ENCODE peak calls at places on chromosomes 16 and 17, in six cellular contexts. One of them, this sample, is unnamed.
A peak's percentile ranks its signal among the peaks of the same experiment; 100 is the strongest.

GRCh38 chr16:30458561-30459394 is 13.1 kb upstream of the SEPHS2 start:
- DNase-seq in cardiac fibroblast: no peak
- DNase-seq in activated B cell treated with CpG ODN at 0.5 μM for 24 hours: peak; percentile 69
- DNase-seq in choroid plexus epithelial cell: no peak
- DNase-seq in fibroblast of pulmonary artery: no peak
- DNase-seq in A549: no peak
- DNase-seq in this sample: no peak

GRCh38 chr17:48102700-48103378 is 1.6 kb upstream of the CBX1 start:
- DNase-seq in cardiac fibroblast: no peak
- DNase-seq in activated B cell treated with CpG ODN at 0.5 μM for 24 hours: no peak
- DNase-seq in choroid plexus epithelial cell: no peak
- DNase-seq in fibroblast of pulmonary artery: no peak
- DNase-seq in A549: peak; percentile 63
- DNase-seq in this sample: no peak

GRCh38 chr16:74455619-74456289 is 34.5 kb upstream of the CLEC18B start:
- DNase-seq in cardiac fibroblast: peak; percentile 76
- DNase-seq in activated B cell treated with CpG ODN at 0.5 μM for 24 hours: no peak
- DNase-seq in choroid plexus epithelial cell: peak; percentile 78
- DNase-seq in fibroblast of pulmonary artery: peak; percentile 85
- DNase-seq in A549: no peak
- DNase-seq in this sample: no peak

GRCh38 chr17:48586355-48586924 is 3.6 kb downstream of the HOXB3 start:
- DNase-seq in cardiac fibroblast: no peak
- DNase-seq in activated B cell treated with CpG ODN at 0.5 μM for 24 hours: no peak
- DNase-seq in choroid plexus epithelial cell: no peak
- DNase-seq in fibroblast of pulmonary artery: no peak
- DNase-seq in A549: no peak
- DNase-seq in this sample: no peak

GRCh38 chr17:51391992-51392654 is 131.8 kb downstream of the UTP18 start:
- DNase-seq in cardiac fibroblast: no peak
- DNase-seq in activated B cell treated with CpG ODN at 0.5 μM for 24 hours: no peak
- DNase-seq in choroid plexus epithelial cell: no peak
- DNase-seq in fibroblast of pulmonary artery: no peak
- DNase-seq in A549: peak; percentile 28
- DNase-seq in this sample: no peak

GRCh38 chr16:78098544-78099371 is 696 bp upstream of the WWOX start:
- DNase-seq in cardiac fibroblast: no peak
- DNase-seq in activated B cell treated with CpG ODN at 0.5 μM for 24 hours: no peak
- DNase-seq in choroid plexus epithelial cell: no peak
- DNase-seq in fibroblast of pulmonary artery: no peak
- DNase-seq in A549: no peak
- DNase-seq in this sample: no peak

GRCh38 chr17:52536466-52536865 is 378.0 kb upstream of the CA10 start:
- DNase-seq in cardiac fibroblast: no peak
- DNase-seq in activated B cell treated with CpG ODN at 0.5 μM for 24 hours: no peak
- DNase-seq in choroid plexus epithelial cell: no peak
- DNase-seq in fibroblast of pulmonary artery: no peak
- DNase-seq in A549: no peak
- DNase-seq in this sample: no peak

GRCh38 chr17:81422776-81423697 is 27.8 kb downstream of the BAHCC1 start:
- DNase-seq in cardiac fibroblast: peak; percentile 98
- DNase-seq in activated B cell treated with CpG ODN at 0.5 μM for 24 hours: no peak
- DNase-seq in choroid plexus epithelial cell: peak; percentile 87
- DNase-seq in fibroblast of pulmonary artery: peak; percentile 95
- DNase-seq in A549: peak; percentile 96
- DNase-seq in this sample: no peak

GRCh38 chr17:77182205-77182604 is 41.4 kb downstream of the SEC14L1 start:
- DNase-seq in cardiac fibroblast: no peak
- DNase-seq in activated B cell treated with CpG ODN at 0.5 μM for 24 hours: no peak
- DNase-seq in choroid plexus epithelial cell: no peak
- DNase-seq in fibroblast of pulmonary artery: peak; percentile 44
- DNase-seq in A549: no peak
- DNase-seq in this sample: no peak

GRCh38 chr17:72525225-72525988 is 404.6 kb downstream of the SOX9 start:
- DNase-seq in cardiac fibroblast: no peak
- DNase-seq in activated B cell treated with CpG ODN at 0.5 μM for 24 hours: no peak
- DNase-seq in choroid plexus epithelial cell: no peak
- DNase-seq in fibroblast of pulmonary artery: no peak
- DNase-seq in A549: peak; percentile 59
- DNase-seq in this sample: no peak

GRCh38 chr17:69567130-69567529 is 152.6 kb downstream of the MAP2K6 start:
- DNase-seq in cardiac fibroblast: no peak
- DNase-seq in activated B cell treated with CpG ODN at 0.5 μM for 24 hours: no peak
- DNase-seq in choroid plexus epithelial cell: peak; percentile 41
- DNase-seq in fibroblast of pulmonary artery: peak; percentile 14
- DNase-seq in A549: no peak
- DNase-seq in this sample: no peak

GRCh38 chr16:16038950-16039349 is 89.5 kb downstream of the ABCC1 start:
- DNase-seq in cardiac fibroblast: no peak
- DNase-seq in activated B cell treated with CpG ODN at 0.5 μM for 24 hours: no peak
- DNase-seq in choroid plexus epithelial cell: no peak
- DNase-seq in fibroblast of pulmonary artery: no peak
- DNase-seq in A549: no peak
- DNase-seq in this sample: no peak

GRCh38 chr16:82641336-82641984 is 14.7 kb downstream of the CDH13 start:
- DNase-seq in cardiac fibroblast: peak; percentile 69
- DNase-seq in activated B cell treated with CpG ODN at 0.5 μM for 24 hours: no peak
- DNase-seq in choroid plexus epithelial cell: peak; percentile 80
- DNase-seq in fibroblast of pulmonary artery: peak; percentile 72
- DNase-seq in A549: no peak
- DNase-seq in this sample: no peak

GRCh38 chr17:82297280-82297803 is 20.1 kb downstream of the CD7 start:
- DNase-seq in cardiac fibroblast: peak; percentile 88
- DNase-seq in activated B cell treated with CpG ODN at 0.5 μM for 24 hours: peak; percentile 76
- DNase-seq in choroid plexus epithelial cell: peak; percentile 97
- DNase-seq in fibroblast of pulmonary artery: peak; percentile 95
- DNase-seq in A549: peak; percentile 80
- DNase-seq in this sample: no peak

GRCh38 chr16:13680021-13680672 is 239.8 kb upstream of the ERCC4 start:
- DNase-seq in cardiac fibroblast: no peak
- DNase-seq in activated B cell treated with CpG ODN at 0.5 μM for 24 hours: no peak
- DNase-seq in choroid plexus epithelial cell: no peak
- DNase-seq in fibroblast of pulmonary artery: no peak
- DNase-seq in A549: peak; percentile 14
- DNase-seq in this sample: no peak

GRCh38 chr17:41792835-41793748 is 6.6 kb upstream of the JUP start:
- DNase-seq in cardiac fibroblast: peak; percentile 90
- DNase-seq in activated B cell treated with CpG ODN at 0.5 μM for 24 hours: no peak
- DNase-seq in choroid plexus epithelial cell: peak; percentile 64
- DNase-seq in fibroblast of pulmonary artery: peak; percentile 87
- DNase-seq in A549: peak; percentile 93
- DNase-seq in this sample: no peak

GRCh38 chr16:5526826-5527225 is 429.2 kb upstream of the EEF2KMT start:
- DNase-seq in cardiac fibroblast: no peak
- DNase-seq in activated B cell treated with CpG ODN at 0.5 μM for 24 hours: no peak
- DNase-seq in choroid plexus epithelial cell: no peak
- DNase-seq in fibroblast of pulmonary artery: no peak
- DNase-seq in A549: no peak
- DNase-seq in this sample: no peak

GRCh38 chr17:62098623-62099231 is 33.6 kb upstream of the MED13 start:
- DNase-seq in cardiac fibroblast: no peak
- DNase-seq in activated B cell treated with CpG ODN at 0.5 μM for 24 hours: no peak
- DNase-seq in choroid plexus epithelial cell: no peak
- DNase-seq in fibroblast of pulmonary artery: no peak
- DNase-seq in A549: no peak
- DNase-seq in this sample: no peak

GRCh38 chr16:78925071-78925714 is 675.3 kb downstream of the MAF start:
- DNase-seq in cardiac fibroblast: no peak
- DNase-seq in activated B cell treated with CpG ODN at 0.5 μM for 24 hours: no peak
- DNase-seq in choroid plexus epithelial cell: peak; percentile 1
- DNase-seq in fibroblast of pulmonary artery: no peak
- DNase-seq in A549: peak; percentile 45
- DNase-seq in this sample: no peak

GRCh38 chr16:67833418-67834241 is 8.5 kb upstream of the THAP11 start:
- DNase-seq in cardiac fibroblast: peak; percentile 91
- DNase-seq in activated B cell treated with CpG ODN at 0.5 μM for 24 hours: peak; percentile 91
- DNase-seq in choroid plexus epithelial cell: peak; percentile 90
- DNase-seq in fibroblast of pulmonary artery: peak; percentile 90
- DNase-seq in A549: peak; percentile 86
- DNase-seq in this sample: peak; percentile 71

GRCh38 chr17:29347831-29348281 is 42.3 kb upstream of the TAOK1 start:
- DNase-seq in cardiac fibroblast: peak; percentile 33
- DNase-seq in activated B cell treated with CpG ODN at 0.5 μM for 24 hours: no peak
- DNase-seq in choroid plexus epithelial cell: peak; percentile 62
- DNase-seq in fibroblast of pulmonary artery: peak; percentile 54
- DNase-seq in A549: no peak
- DNase-seq in this sample: no peak

GRCh38 chr17:66523378-66524174 is 221.2 kb downstream of the PRKCA start:
- DNase-seq in cardiac fibroblast: no peak
- DNase-seq in activated B cell treated with CpG ODN at 0.5 μM for 24 hours: no peak
- DNase-seq in choroid plexus epithelial cell: peak; percentile 43
- DNase-seq in fibroblast of pulmonary artery: peak; percentile 32
- DNase-seq in A549: no peak
- DNase-seq in this sample: no peak

GRCh38 chr16:53945996-53946395 is 242.0 kb downstream of the FTO start:
- DNase-seq in cardiac fibroblast: peak; percentile 76
- DNase-seq in activated B cell treated with CpG ODN at 0.5 μM for 24 hours: no peak
- DNase-seq in choroid plexus epithelial cell: peak; percentile 83
- DNase-seq in fibroblast of pulmonary artery: peak; percentile 79
- DNase-seq in A549: peak; percentile 45
- DNase-seq in this sample: no peak

GRCh38 chr16:585351-585750 is 4.5 kb upstream of the RAB40C start:
- DNase-seq in cardiac fibroblast: no peak
- DNase-seq in activated B cell treated with CpG ODN at 0.5 μM for 24 hours: no peak
- DNase-seq in choroid plexus epithelial cell: no peak
- DNase-seq in fibroblast of pulmonary artery: no peak
- DNase-seq in A549: peak; percentile 55
- DNase-seq in this sample: no peak

GRCh38 chr17:19833914-19834313 is 33.8 kb downstream of the ULK2 start:
- DNase-seq in cardiac fibroblast: no peak
- DNase-seq in activated B cell treated with CpG ODN at 0.5 μM for 24 hours: no peak
- DNase-seq in choroid plexus epithelial cell: no peak
- DNase-seq in fibroblast of pulmonary artery: no peak
- DNase-seq in A549: no peak
- DNase-seq in this sample: no peak

GRCh38 chr17:73957564-73957963 is 245.9 kb upstream of the RPL38 start:
- DNase-seq in cardiac fibroblast: no peak
- DNase-seq in activated B cell treated with CpG ODN at 0.5 μM for 24 hours: no peak
- DNase-seq in choroid plexus epithelial cell: no peak
- DNase-seq in fibroblast of pulmonary artery: no peak
- DNase-seq in A549: no peak
- DNase-seq in this sample: no peak

GRCh38 chr17:2184993-2185931 is 118.3 kb downstream of the SMG6 start:
- DNase-seq in cardiac fibroblast: no peak
- DNase-seq in activated B cell treated with CpG ODN at 0.5 μM for 24 hours: no peak
- DNase-seq in choroid plexus epithelial cell: no peak
- DNase-seq in fibroblast of pulmonary artery: no peak
- DNase-seq in A549: no peak
- DNase-seq in this sample: no peak

GRCh38 chr16:29663020-29663828 is at the start of gene SPN:
- DNase-seq in cardiac fibroblast: no peak
- DNase-seq in activated B cell treated with CpG ODN at 0.5 μM for 24 hours: no peak
- DNase-seq in choroid plexus epithelial cell: no peak
- DNase-seq in fibroblast of pulmonary artery: no peak
- DNase-seq in A549: no peak
- DNase-seq in this sample: no peak

GRCh38 chr17:4816826-4817225 is 9.9 kb downstream of the PLD2 start:
- DNase-seq in cardiac fibroblast: no peak
- DNase-seq in activated B cell treated with CpG ODN at 0.5 μM for 24 hours: no peak
- DNase-seq in choroid plexus epithelial cell: no peak
- DNase-seq in fibroblast of pulmonary artery: no peak
- DNase-seq in A549: no peak
- DNase-seq in this sample: no peak

GRCh38 chr16:74224828-74225227 is 71.8 kb upstream of the PSMD7 start:
- DNase-seq in cardiac fibroblast: peak; percentile 62
- DNase-seq in activated B cell treated with CpG ODN at 0.5 μM for 24 hours: no peak
- DNase-seq in choroid plexus epithelial cell: peak; percentile 39
- DNase-seq in fibroblast of pulmonary artery: peak; percentile 80
- DNase-seq in A549: no peak
- DNase-seq in this sample: no peak

GRCh38 chr17:49290690-49291326 is 60.2 kb upstream of the PHOSPHO1 start:
- DNase-seq in cardiac fibroblast: peak; percentile 56
- DNase-seq in activated B cell treated with CpG ODN at 0.5 μM for 24 hours: no peak
- DNase-seq in choroid plexus epithelial cell: peak; percentile 70
- DNase-seq in fibroblast of pulmonary artery: peak; percentile 61
- DNase-seq in A549: peak; percentile 44
- DNase-seq in this sample: no peak

GRCh38 chr16:67302076-67302475 is 22.7 kb downstream of the PLEKHG4 start:
- DNase-seq in cardiac fibroblast: no peak
- DNase-seq in activated B cell treated with CpG ODN at 0.5 μM for 24 hours: no peak
- DNase-seq in choroid plexus epithelial cell: no peak
- DNase-seq in fibroblast of pulmonary artery: no peak
- DNase-seq in A549: no peak
- DNase-seq in this sample: no peak

GRCh38 chr17:6457688-6458190 is 13.5 kb downstream of the PIMREG start:
- DNase-seq in cardiac fibroblast: no peak
- DNase-seq in activated B cell treated with CpG ODN at 0.5 μM for 24 hours: no peak
- DNase-seq in choroid plexus epithelial cell: no peak
- DNase-seq in fibroblast of pulmonary artery: no peak
- DNase-seq in A549: no peak
- DNase-seq in this sample: no peak

GRCh38 chr17:40726919-40727318 is 23.4 kb upstream of the KRT24 start:
- DNase-seq in cardiac fibroblast: peak; percentile 8
- DNase-seq in activated B cell treated with CpG ODN at 0.5 μM for 24 hours: no peak
- DNase-seq in choroid plexus epithelial cell: peak; percentile 24
- DNase-seq in fibroblast of pulmonary artery: peak; percentile 6
- DNase-seq in A549: peak; percentile 20
- DNase-seq in this sample: no peak
- TF ChIP-seq CTCF in cardiac fibroblast: peak; percentile 32
- TF ChIP-seq CTCF in activated B cell treated with CpG ODN at 0.5 μM for 24 hours: no peak
- TF ChIP-seq CTCF in choroid plexus epithelial cell: peak; percentile 41
- TF ChIP-seq CTCF in fibroblast of pulmonary artery: peak; percentile 23
- TF ChIP-seq CTCF in A549: peak; percentile 53
- TF ChIP-seq CTCF in this sample: peak; percentile 26

DNA sequence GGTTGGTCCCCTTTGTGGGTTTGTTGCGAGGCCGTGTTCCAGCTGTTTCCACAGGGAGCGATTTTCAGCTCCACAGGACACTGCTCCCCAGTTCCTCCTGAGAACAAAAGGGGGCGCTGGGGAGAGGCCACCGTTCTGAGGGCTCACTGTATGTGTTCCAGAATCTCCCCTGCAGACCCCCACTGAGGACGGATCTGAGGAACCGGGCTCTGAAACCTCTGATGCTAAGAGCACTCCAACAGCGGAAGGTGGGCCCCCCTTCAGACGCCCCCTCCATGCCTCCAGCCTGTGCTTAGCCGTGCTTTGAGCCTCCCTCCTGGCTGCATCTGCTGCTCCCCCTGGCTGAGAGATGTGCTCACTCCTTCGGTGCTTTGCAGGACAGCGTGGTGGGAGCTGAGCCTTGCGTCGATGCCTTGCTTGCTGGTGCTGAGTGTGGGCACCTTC is 27.3 kb upstream of the STH start:
- DNase-seq in cardiac fibroblast: no peak
- DNase-seq in activated B cell treated with CpG ODN at 0.5 μM for 24 hours: no peak
- DNase-seq in choroid plexus epithelial cell: no peak
- DNase-seq in fibroblast of pulmonary artery: no peak
- DNase-seq in A549: no peak
- DNase-seq in this sample: no peak
- TF ChIP-seq CTCF in cardiac fibroblast: no peak
- TF ChIP-seq CTCF in activated B cell treated with CpG ODN at 0.5 μM for 24 hours: no peak
- TF ChIP-seq CTCF in choroid plexus epithelial cell: no peak
- TF ChIP-seq CTCF in fibroblast of pulmonary artery: no peak
- TF ChIP-seq CTCF in A549: no peak
- TF ChIP-seq CTCF in this sample: no peak

GRCh38 chr17:36869856-36870617 is 67.2 kb upstream of the LHX1 start:
- DNase-seq in cardiac fibroblast: peak; percentile 39
- DNase-seq in activated B cell treated with CpG ODN at 0.5 μM for 24 hours: no peak
- DNase-seq in choroid plexus epithelial cell: peak; percentile 69
- DNase-seq in fibroblast of pulmonary artery: peak; percentile 58
- DNase-seq in A549: peak; percentile 75
- DNase-seq in this sample: no peak
- TF ChIP-seq CTCF in cardiac fibroblast: peak; percentile 22
- TF ChIP-seq CTCF in activated B cell treated with CpG ODN at 0.5 μM for 24 hours: no peak
- TF ChIP-seq CTCF in choroid plexus epithelial cell: peak; percentile 33
- TF ChIP-seq CTCF in fibroblast of pulmonary artery: peak; percentile 11
- TF ChIP-seq CTCF in A549: peak; percentile 25
- TF ChIP-seq CTCF in this sample: no peak

GRCh38 chr17:33949100-33949499 is 306.0 kb upstream of the CCL2 start:
- DNase-seq in cardiac fibroblast: no peak
- DNase-seq in activated B cell treated with CpG ODN at 0.5 μM for 24 hours: no peak
- DNase-seq in choroid plexus epithelial cell: no peak
- DNase-seq in fibroblast of pulmonary artery: no peak
- DNase-seq in A549: peak; percentile 42
- DNase-seq in this sample: no peak
- TF ChIP-seq CTCF in cardiac fibroblast: no peak
- TF ChIP-seq CTCF in activated B cell treated with CpG ODN at 0.5 μM for 24 hours: no peak
- TF ChIP-seq CTCF in choroid plexus epithelial cell: no peak
- TF ChIP-seq CTCF in fibroblast of pulmonary artery: peak; percentile 4
- TF ChIP-seq CTCF in A549: peak; percentile 30
- TF ChIP-seq CTCF in this sample: peak; percentile 11

This sample was measured in D721Med.